ENCODE peak calls at places on chromosomes 4 and X, in five cellular contexts. C, F, O, D and P are unnamed samples.

GRCh38 chrX:154526901-154527675 is 11.1 kb upstream of the FAM3A start:
- DNase-seq in D (peak; percentile 82), F (peak; percentile 82), O (peak; percentile 27), C (no peak), P (no peak)

GRCh38 chr4:11367371-11367770 is 61.3 kb downstream of the HS3ST1 start:
- DNase-seq in F (peak; percentile 54), C (no peak), O (no peak), D (peak; percentile 32), P (no peak)

GRCh38 chr4:91325495-91325894 is 978.3 kb upstream of the GRID2 start:
- DNase-seq in O (peak; percentile 1), D (peak; percentile 59), F (no peak), C (peak; percentile 7), P (peak; percentile 57)

GRCh38 chr4:57109530-57109846 is 697 bp downstream of the IGFBP7 start:
- DNase-seq in D (no peak), O (no peak), C (no peak), F (no peak), P (no peak)

GRCh38 chrX:140701480-140701879 is 8.1 kb upstream of the LINC00632 start:
- DNase-seq in C (no peak), D (peak; percentile 58), F (no peak), O (no peak), P (no peak)

GRCh38 chrX:140091276-140091886 is 126.1 kb upstream of the CXorf66 start:
- DNase-seq in D (no peak), F (no peak), O (no peak), C (no peak), P (no peak)

GRCh38 chr4:138181288-138181687 is 60.9 kb downstream of the SLC7A11 start:
- DNase-seq in D (no peak), F (no peak), O (no peak), C (no peak), P (no peak)

GRCh38 chrX:24860140-24860539 is 155.6 kb downstream of the ARX start:
- DNase-seq in D (no peak), O (no peak), C (no peak), F (no peak), P (no peak)

GRCh38 chr4:138889216-138889615 is 126.4 kb upstream of the NOCT start:
- DNase-seq in D (no peak), C (no peak), F (no peak), O (no peak), P (no peak)

GRCh38 chrX:126551725-126552312 is 795 bp downstream of the DCAF12L1 start:
- DNase-seq in O (no peak), D (no peak), F (no peak), C (no peak), P (no peak)

GRCh38 chrX:69314436-69315348 is 149.4 kb upstream of the PJA1 start:
- DNase-seq in C (no peak), D (no peak), F (peak; percentile 5), O (no peak), P (no peak)

GRCh38 chr4:81745076-81745475 is 273.4 kb upstream of the RASGEF1B start:
- DNase-seq in F (no peak), O (no peak), D (no peak), C (no peak), P (no peak)

GRCh38 chrX:108270280-108270679 is 167.9 kb downstream of the COL4A6 start:
- DNase-seq in F (no peak), D (no peak), C (no peak), O (no peak), P (peak; percentile 84)

GRCh38 chr4:71518283-71518989 is 179.6 kb downstream of the SLC4A4 start:
- DNase-seq in C (no peak), F (no peak), D (no peak), O (no peak), P (no peak)

GRCh38 chr4:176778063-176778462 is 14.7 kb downstream of the VEGFC start:
- DNase-seq in F (no peak), C (no peak), O (no peak), D (peak; percentile 32), P (no peak)

GRCh38 chr4:84050014-84050413 is 449.1 kb downstream of the NKX6-1 start:
- DNase-seq in F (no peak), D (peak; percentile 5), C (no peak), O (no peak), P (no peak)

GRCh38 chr4:57119054-57119651 is 9.0 kb upstream of the IGFBP7 start:
- DNase-seq in O (no peak), D (peak; percentile 60), C (peak; percentile 24), F (peak; percentile 74), P (peak; percentile 78)

GRCh38 chr4:113821851-113822250 is 60.3 kb upstream of the CAMK2D start:
- DNase-seq in F (no peak), C (no peak), O (no peak), D (no peak), P (peak; percentile 85)

GRCh38 chr4:116942315-116942714 is 143.1 kb downstream of the TRAM1L1 start:
- DNase-seq in O (no peak), F (no peak), D (no peak), C (no peak), P (no peak)

GRCh38 chr4:81724925-81725329 is 253.2 kb upstream of the RASGEF1B start:
- DNase-seq in C (no peak), O (no peak), F (peak; percentile 44), D (no peak), P (peak; percentile 10)

GRCh38 chrX:146154191-146154590 is 336.6 kb downstream of the SLITRK2 start:
- DNase-seq in C (no peak), D (no peak), F (no peak), O (no peak), P (no peak)

GRCh38 chr4:181569553-181569952 is 673.6 kb upstream of the TENM3 start:
- DNase-seq in C (no peak), D (peak; percentile 15), F (no peak), O (peak; percentile 19), P (peak; percentile 29)

GRCh38 chr4:88211473-88212252 is 53.2 kb upstream of the ABCG2 start:
- DNase-seq in D (peak; percentile 81), F (peak; percentile 56), C (no peak), O (peak; percentile 47), P (peak; percentile 26)

GRCh38 chr4:94577136-94577535 is 125.4 kb downstream of the PDLIM5 start:
- DNase-seq in C (peak; percentile 11), D (no peak), O (no peak), F (peak; percentile 69), P (no peak)

GRCh38 chrX:105221374-105221773 is 880 bp upstream of the TEX13A start:
- DNase-seq in D (peak; percentile 3), O (no peak), C (no peak), F (no peak), P (no peak)

GRCh38 chr4:242121-242848 is 63.0 kb downstream of the ZNF732 start:
- DNase-seq in O (no peak), C (no peak), D (peak; percentile 74), F (peak; percentile 70), P (no peak)

GRCh38 chr4:23884731-23885130 is 5.1 kb downstream of the PPARGC1A start:
- DNase-seq in O (no peak), F (no peak), D (no peak), C (no peak), P (no peak)

GRCh38 chr4:89357346-89357745 is 49.7 kb upstream of the GPRIN3 start:
- DNase-seq in D (no peak), F (peak; percentile 6), O (no peak), C (no peak), P (no peak)

GRCh38 chr4:128288689-128289106 is 1.1 kb upstream of the PGRMC2 start:
- DNase-seq in C (no peak), O (no peak), F (no peak), D (peak; percentile 26), P (peak; percentile 88)

GRCh38 chrX:49878128-49878833 is 1.0 kb upstream of the USP27X start:
- DNase-seq in O (no peak), D (no peak), C (no peak), F (no peak), P (no peak)

GRCh38 chr4:10034136-10034535 is 12.8 kb upstream of the SLC2A9 start:
- DNase-seq in F (no peak), D (no peak), O (no peak), C (no peak), P (no peak)

GRCh38 chr4:10034612-10035104 is 13.4 kb upstream of the SLC2A9 start:
- DNase-seq in O (no peak), C (no peak), F (no peak), D (no peak), P (no peak)

GRCh38 chr4:10031663-10032590 is 10.6 kb upstream of the SLC2A9 start:
- DNase-seq in F (peak; percentile 54), D (no peak), C (no peak), O (no peak), P (no peak)

GRCh38 chr4:10032625-10033024 is 11.3 kb upstream of the SLC2A9 start:
- DNase-seq in D (peak; percentile 77), C (no peak), F (no peak), O (peak; percentile 13), P (peak; percentile 82)

GRCh38 chr4:10033191-10033881 is 12.0 kb upstream of the SLC2A9 start:
- DNase-seq in F (peak; percentile 72), D (peak; percentile 8), O (no peak), C (no peak), P (no peak)
- H3K27ac ChIP-seq in F (peak overlapping the region; percentile 77), D (peak overlapping the region; percentile 58), O (no peak overlapping the region), C (no peak overlapping the region), P (no peak overlapping the region)

DNA sequence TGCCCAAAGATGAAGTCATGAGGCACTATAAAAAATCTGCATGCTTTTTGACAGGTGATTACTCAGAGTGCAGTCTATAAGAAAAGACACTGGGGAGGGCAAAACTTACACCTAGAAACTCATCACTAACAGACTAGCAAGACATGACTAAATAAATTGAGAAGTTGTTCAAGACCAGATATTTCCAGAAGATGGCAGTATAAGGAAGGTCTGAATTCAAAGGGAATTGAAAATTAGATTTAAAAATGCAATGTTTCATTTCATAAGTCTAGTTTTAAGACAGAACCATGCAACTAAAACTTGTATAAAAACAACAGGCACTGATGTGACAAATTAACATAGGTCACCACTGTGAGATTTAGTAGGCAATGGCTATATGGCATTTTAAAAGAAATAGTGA is 232.5 kb upstream of the POF1B start:
- DNase-seq in F (no peak), O (no peak), D (peak; percentile 42), C (no peak), P (no peak)
- TF ChIP-seq CTCF in F (peak; percentile 29), O (no peak), D (peak; percentile 59), C (no peak), P (peak; percentile 54)

GRCh38 chr4:73705721-73706120 is 34.6 kb upstream of the CXCL8 start:
- DNase-seq in D (no peak), C (no peak), O (no peak), F (no peak), P (no peak)
- H3K27ac ChIP-seq in D (peak overlapping the region; percentile 96), C (no peak overlapping the region), O (no peak overlapping the region), F (peak overlapping the region; percentile 73), P (peak overlapping the region; percentile 89)

DNA sequence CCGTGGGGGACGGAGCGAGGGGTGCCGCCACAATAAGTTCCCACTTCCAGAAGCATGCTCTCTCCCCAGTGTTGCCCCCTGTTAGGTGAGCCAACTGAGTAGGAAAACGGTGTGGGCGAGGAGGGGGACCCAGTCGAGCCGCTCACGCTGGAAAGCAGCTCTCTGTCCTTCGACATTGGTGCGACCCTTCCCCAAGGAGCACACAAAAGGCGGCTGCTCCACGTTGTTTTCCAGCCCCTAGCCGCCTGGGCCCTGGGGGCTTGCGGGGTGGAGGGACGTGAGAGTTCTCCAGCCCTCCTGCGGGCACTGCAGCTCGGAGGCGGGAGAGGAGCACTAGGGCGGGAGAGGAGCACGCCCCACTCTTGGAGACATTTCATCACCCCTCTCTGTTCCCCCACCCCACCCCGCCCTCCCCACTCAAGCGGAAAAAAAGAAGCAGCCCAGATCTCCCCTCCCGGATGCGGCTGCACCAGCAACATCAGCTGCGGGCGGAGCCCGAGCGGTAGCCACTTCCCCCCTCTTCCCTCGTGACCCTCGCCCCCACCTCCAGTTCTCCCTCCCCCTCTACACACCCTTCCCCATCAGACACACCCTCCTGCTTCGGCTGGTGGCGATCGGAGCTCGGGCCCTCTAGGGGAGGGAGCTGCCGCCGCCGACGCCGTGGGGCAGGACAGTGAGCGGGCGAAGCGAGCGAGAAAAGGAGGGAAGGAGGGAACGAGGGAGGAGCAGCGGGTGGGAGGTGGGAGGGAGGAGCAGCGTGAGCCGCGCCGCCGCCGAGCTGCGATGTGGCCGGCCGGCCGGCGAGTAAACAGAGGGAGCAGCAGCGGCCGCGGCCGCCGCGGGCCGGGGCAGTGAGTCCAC is at the start of gene DOCK11:
- DNase-seq in F (peak; percentile 73), C (peak; percentile 29), D (peak; percentile 57), O (no peak), P (peak; percentile 27)
- TF ChIP-seq CTCF in F (no peak), C (no peak), D (no peak), O (no peak), P (no peak)